ENCODE peak calls at places on chromosomes 16 and 17, in four cellular contexts. E, N, O and W are unnamed samples.

GRCh38 chr16:495127-495748 is 32.3 kb upstream of the CAPN15 start:
- DNase-seq in E (peak; percentile 42), N (peak; percentile 6), O (peak; percentile 54), W (peak; percentile 15)

GRCh38 chr16:2902337-2903130 is 9.2 kb upstream of the FLYWCH1 start:
- DNase-seq in E (no peak), N (no peak), O (no peak), W (no peak)

GRCh38 chr16:28845173-28846079 is 722 bp downstream of the TUFM start:
- DNase-seq in E (peak; percentile 32), N (peak; percentile 18), O (peak; percentile 69), W (peak; percentile 68)

GRCh38 chr17:5899496-5900195 is 170.5 kb upstream of the WSCD1 start:
- DNase-seq in E (no peak), N (no peak), O (no peak), W (no peak)

GRCh38 chr17:82424001-82424862 is 5.8 kb upstream of the OGFOD3 start:
- DNase-seq in E (peak; percentile 74), N (peak; percentile 19), O (no peak), W (peak; percentile 21)

GRCh38 chr16:84616515-84616914 is 1.4 kb downstream of the COTL1 start:
- DNase-seq in E (no peak), N (no peak), O (no peak), W (no peak)

GRCh38 chr16:12002447-12003006 is 26.0 kb downstream of the SNX29 start:
- DNase-seq in E (no peak), N (peak; percentile 80), O (peak; percentile 41), W (no peak)

GRCh38 chr17:34390649-34391048 is 27.6 kb upstream of the CCL1 start:
- DNase-seq in E (no peak), N (no peak), O (no peak), W (no peak)

GRCh38 chr16:51137097-51137496 is 14.0 kb downstream of the SALL1 start:
- DNase-seq in E (no peak), N (peak; percentile 47), O (no peak), W (no peak)

GRCh38 chr17:40705567-40705966 is 2.0 kb upstream of the KRT24 start:
- DNase-seq in E (no peak), N (no peak), O (no peak), W (peak; percentile 24)

GRCh38 chr16:85955566-85955965 is 56.6 kb downstream of the IRF8 start:
- DNase-seq in E (no peak), N (no peak), O (no peak), W (no peak)

GRCh38 chr17:55238931-55239297 is 25.8 kb upstream of the HLF start:
- DNase-seq in E (peak; percentile 42), N (no peak), O (peak; percentile 41), W (no peak)

GRCh38 chr17:32298298-32298697 is 32.7 kb downstream of the RHBDL3 start:
- DNase-seq in E (no peak), N (no peak), O (no peak), W (no peak)

GRCh38 chr17:74199306-74200092 is 4.0 kb upstream of the RPL38 start:
- DNase-seq in E (peak; percentile 78), N (peak; percentile 26), O (peak; percentile 82), W (peak; percentile 20)

GRCh38 chr17:77615672-77616242 is 342.7 kb upstream of the TNRC6C start:
- DNase-seq in E (no peak), N (peak; percentile 32), O (no peak), W (no peak)

GRCh38 chr16:26569793-26570192 is 496.9 kb upstream of the C16orf82 start:
- DNase-seq in E (peak; percentile 64), N (no peak), O (peak; percentile 48), W (no peak)

GRCh38 chr16:89860747-89861304 is 12.6 kb upstream of the TCF25 start:
- DNase-seq in E (peak; percentile 72), N (peak; percentile 10), O (peak; percentile 71), W (peak; percentile 32)

GRCh38 chr17:43966276-43966675 is 12.5 kb upstream of the PYY start:
- DNase-seq in E (no peak), N (peak; percentile 25), O (no peak), W (peak; percentile 51)

GRCh38 chr16:67528870-67529638 is 425 bp downstream of the RIPOR1 start:
- DNase-seq in E (peak; percentile 80), N (peak; percentile 48), O (peak; percentile 67), W (peak; percentile 46)

GRCh38 chr16:57235128-57236092 is 9.6 kb upstream of the ARL2BP start:
- DNase-seq in E (no peak), N (peak; percentile 74), O (peak; percentile 38), W (no peak)

GRCh38 chr16:75310541-75310940 is 59.1 kb upstream of the BCAR1 start:
- DNase-seq in E (no peak), N (no peak), O (no peak), W (no peak)

GRCh38 chr16:70591609-70592008 is 54.8 kb upstream of the IL34 start:
- DNase-seq in E (no peak), N (no peak), O (peak; percentile 46), W (no peak)

GRCh38 chr17:13346996-13347762 is 254.6 kb downstream of the HS3ST3A1 start:
- DNase-seq in E (no peak), N (peak; percentile 99), O (peak; percentile 68), W (peak; percentile 95)

GRCh38 chr17:19780846-19781245 is 32.7 kb upstream of the ALDH3A1 start:
- DNase-seq in E (no peak), N (no peak), O (no peak), W (no peak)

GRCh38 chr16:82655720-82656500 is 29.1 kb downstream of the CDH13 start:
- DNase-seq in E (no peak), N (no peak), O (no peak), W (no peak)

GRCh38 chr16:22318690-22319358 is 21.6 kb downstream of the POLR3E start:
- DNase-seq in E (peak; percentile 39), N (no peak), O (peak; percentile 38), W (peak; percentile 28)

DNA sequence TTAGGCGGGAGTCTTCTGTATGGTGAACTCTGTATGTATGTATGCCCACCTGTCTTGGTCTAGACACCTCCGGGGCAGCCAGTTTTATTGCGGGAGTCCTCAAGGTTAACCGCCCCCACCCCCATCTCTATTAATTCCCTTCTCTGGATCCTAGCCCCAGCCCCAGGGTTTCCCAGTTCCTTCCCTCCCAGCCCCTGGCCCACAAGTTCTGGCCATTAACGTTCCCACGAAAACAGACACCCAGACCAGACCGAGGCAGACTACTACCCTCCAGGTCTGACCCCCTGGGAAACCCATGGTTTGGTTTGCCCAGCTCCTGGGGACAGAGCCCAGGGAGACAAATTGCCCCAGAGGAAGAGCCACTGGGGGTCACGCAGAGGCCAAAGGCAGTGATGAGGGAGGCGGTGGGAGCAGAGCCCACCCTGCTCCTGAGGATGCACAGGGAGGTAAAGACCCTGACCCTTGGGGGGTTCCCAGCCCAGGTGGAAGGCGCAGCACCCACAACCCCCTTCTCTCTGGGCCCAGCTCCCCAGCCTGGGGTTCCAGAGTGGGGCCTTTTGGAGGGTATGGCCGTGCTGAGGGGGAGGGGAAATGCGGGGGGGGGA is 8.5 kb downstream of the TBKBP1 start:
- DNase-seq in E (no peak), N (no peak), O (no peak), W (no peak)
- H3K4me3 ChIP-seq in E (no peak overlapping the region), N (no peak overlapping the region), O (no peak overlapping the region), W (no peak overlapping the region)

DNA sequence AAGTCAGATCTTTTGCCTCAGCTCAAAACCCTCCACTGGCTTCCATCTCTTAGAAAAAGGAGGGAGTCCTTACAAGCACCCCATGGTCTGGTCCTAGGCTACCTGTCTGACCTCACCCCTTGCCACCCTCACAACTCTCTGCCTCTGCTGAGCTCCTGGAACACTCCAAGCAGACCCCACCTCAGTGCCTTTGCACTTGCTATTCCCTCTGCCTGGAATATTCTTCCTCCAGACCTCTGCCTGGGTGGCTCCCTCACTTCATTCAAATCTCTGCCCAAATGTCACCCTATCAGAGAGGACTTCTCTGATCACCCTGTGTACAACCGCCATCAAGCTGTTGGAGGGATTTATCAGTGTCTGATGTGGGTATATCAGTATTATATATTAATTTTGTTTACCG is 37.4 kb downstream of the PMFBP1 start:
- DNase-seq in E (no peak), N (no peak), O (no peak), W (no peak)
- TF ChIP-seq EZH2 in E (no peak), N (no peak), O (no peak), W (no peak)

GRCh38 chr17:10105513-10106001 is 92.8 kb downstream of the GAS7 start:
- DNase-seq in E (no peak), N (peak; percentile 29), O (peak; percentile 74), W (no peak)
- H2AFZ ChIP-seq in E (no peak overlapping the region), N (no peak overlapping the region), O (no peak overlapping the region), W (no peak overlapping the region)

GRCh38 chr16:24728891-24729242 is 584 bp upstream of the TNRC6A start:
- DNase-seq in E (no peak), N (no peak), O (no peak), W (no peak)

GRCh38 chr16:24729243-24729966 is at the start of gene TNRC6A:
- DNase-seq in E (peak; percentile 94), N (peak; percentile 88), O (peak; percentile 94), W (peak; percentile 83)

GRCh38 chr16:24731722-24732419 is 2.4 kb downstream of the TNRC6A start:
- DNase-seq in E (no peak), N (no peak), O (no peak), W (no peak)

GRCh38 chr16:24729967-24730815 is 740 bp downstream of the TNRC6A start:
- DNase-seq in E (peak; percentile 31), N (no peak), O (peak; percentile 52), W (no peak)

GRCh38 chr16:24730914-24731313 is 1.5 kb downstream of the TNRC6A start:
- DNase-seq in E (no peak), N (no peak), O (no peak), W (no peak)
- H3K4me3 ChIP-seq in E (peak overlapping the region; percentile 94), N (peak overlapping the region; percentile 70), O (peak overlapping the region; percentile 97), W (peak overlapping the region; percentile 89)

DNA sequence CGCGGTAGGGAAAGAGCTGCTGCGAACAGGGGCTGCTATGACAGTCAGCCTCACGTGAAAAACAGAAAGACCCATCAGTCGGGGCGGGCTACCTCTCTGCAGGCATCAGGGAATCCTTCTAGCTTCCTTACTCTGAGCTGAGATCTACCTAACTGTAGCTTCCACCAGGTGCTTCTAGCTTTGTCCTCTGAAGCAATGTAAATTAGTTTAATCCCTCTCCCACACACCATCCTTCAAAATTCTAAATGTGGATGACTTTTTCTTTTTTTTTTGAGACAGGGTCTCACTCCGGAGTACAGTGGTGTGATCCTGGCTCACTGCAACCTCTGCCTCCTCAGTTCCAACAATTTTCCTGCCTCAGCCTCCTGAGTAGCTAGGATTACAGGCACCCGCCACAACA is 130.0 kb upstream of the ZFHX3 start:
- DNase-seq in E (no peak), N (no peak), O (no peak), W (no peak)
- TF ChIP-seq EZH2 in E (no peak), N (no peak), O (no peak), W (no peak)

GRCh38 chr17:1574697-1575471 is 12.3 kb upstream of the PITPNA start:
- DNase-seq in E (no peak), N (no peak), O (peak; percentile 2), W (no peak)

GRCh38 chr17:1576500-1576899 is 13.9 kb upstream of the PITPNA start:
- DNase-seq in E (no peak), N (no peak), O (peak; percentile 3), W (no peak)

GRCh38 chr17:1577186-1577585 is 14.6 kb upstream of the PITPNA start:
- DNase-seq in E (no peak), N (peak; percentile 92), O (peak; percentile 74), W (peak; percentile 92)

GRCh38 chr17:1580979-1581676 is 18.5 kb upstream of the PITPNA start:
- DNase-seq in E (no peak), N (no peak), O (no peak), W (no peak)

GRCh38 chr17:1577657-1578428 is 15.3 kb upstream of the PITPNA start:
- DNase-seq in E (no peak), N (no peak), O (peak; percentile 3), W (no peak)
- H2AFZ ChIP-seq in E (no peak overlapping the region), N (peak overlapping the region; percentile 45), O (no peak overlapping the region), W (peak overlapping the region; percentile 81)